ENCODE peak calls at places on chromosome X, in eight cellular contexts. J, S, Q, N, F, E, H and X are unnamed samples.

GRCh38 chrX:46382595-46382994 is 162.6 kb downstream of the ZNF674 start:
- DNase-seq in J (no peak), S (no peak), Q (no peak), N (no peak), F (no peak), E (no peak), H (no peak), X (no peak)

GRCh38 chrX:153767674-153768055 is 3.6 kb downstream of the PLXNB3 start:
- DNase-seq in J (no peak), S (no peak), Q (no peak), N (no peak), F (no peak), E (no peak), H (no peak), X (no peak)

GRCh38 chrX:130539721-130540321 is 138.0 kb downstream of the RBMX2 start:
- DNase-seq in J (peak; percentile 28), S (no peak), Q (peak; percentile 63), N (peak; percentile 46), F (peak; percentile 35), E (no peak), H (peak; percentile 28), X (peak; percentile 18)

GRCh38 chrX:132489256-132490085 is 633 bp upstream of the MBNL3 start:
- DNase-seq in J (peak; percentile 59), S (no peak), Q (peak; percentile 19), N (peak; percentile 75), F (no peak), E (peak; percentile 11), H (peak; percentile 35), X (peak; percentile 47)

GRCh38 chrX:120690344-120690743 is 60.5 kb upstream of the C1GALT1C1 start:
- DNase-seq in J (no peak), S (no peak), Q (no peak), N (no peak), F (no peak), E (no peak), H (no peak), X (no peak)

GRCh38 chrX:13147147-13147546 is 102.7 kb upstream of the FAM9C start:
- DNase-seq in J (no peak), S (no peak), Q (no peak), N (no peak), F (no peak), E (no peak), H (no peak), X (no peak)

GRCh38 chrX:67523002-67523711 is 20.7 kb upstream of the AR start:
- DNase-seq in J (no peak), S (no peak), Q (no peak), N (no peak), F (no peak), E (no peak), H (no peak), X (no peak)

GRCh38 chrX:119677654-119677981 is 15.3 kb downstream of the SEPTIN6 start:
- DNase-seq in J (no peak), S (no peak), Q (no peak), N (no peak), F (no peak), E (no peak), H (no peak), X (no peak)

GRCh38 chrX:54641530-54641929 is 111.5 kb downstream of the GNL3L start:
- DNase-seq in J (no peak), S (no peak), Q (no peak), N (no peak), F (no peak), E (no peak), H (no peak), X (no peak)

GRCh38 chrX:155956649-155957048 is 40.8 kb upstream of the IL9R start:
- DNase-seq in J (no peak), S (no peak), Q (no peak), N (no peak), F (no peak), E (no peak), H (no peak), X (no peak)

GRCh38 chrX:21374994-21375794 is 976 bp downstream of the CNKSR2 start:
- DNase-seq in J (peak; percentile 14), S (no peak), Q (no peak), N (no peak), F (no peak), E (no peak), H (peak; percentile 3), X (no peak)

GRCh38 chrX:132435222-132435621 is 53.6 kb downstream of the MBNL3 start:
- DNase-seq in J (no peak), S (no peak), Q (no peak), N (no peak), F (no peak), E (no peak), H (no peak), X (no peak)

GRCh38 chrX:83892433-83892832 is 31.5 kb downstream of the CYLC1 start:
- DNase-seq in J (no peak), S (no peak), Q (no peak), N (no peak), F (no peak), E (no peak), H (no peak), X (no peak)

GRCh38 chrX:94908171-94908570 is 1234.2 kb downstream of the FAM133A start:
- DNase-seq in J (no peak), S (no peak), Q (no peak), N (no peak), F (no peak), E (no peak), H (no peak), X (no peak)

GRCh38 chrX:15525664-15526416 is 25.2 kb downstream of the BMX start:
- DNase-seq in J (no peak), S (no peak), Q (peak; percentile 1), N (no peak), F (no peak), E (no peak), H (no peak), X (no peak)